ENCODE peak calls at places on chromosomes 3 and 15, in four cellular contexts. Q is transverse colon, Z is tibial nerve, Y is BE2C. A is an unnamed sample.
A peak's percentile ranks its signal among the peaks of the same experiment; 100 is the strongest.

GRCh38 chr3:111901617-111902016 is 42.6 kb downstream of the PHLDB2 start:
- DNase-seq in Q (no peak), Z (no peak), Y (no peak), A (no peak)

GRCh38 chr3:18440053-18440768 is 15.1 kb upstream of the SATB1 start:
- DNase-seq in Q (no peak), Z (no peak), Y (no peak), A (no peak)

GRCh38 chr15:73926191-73927002 is at the start of gene LOXL1:
- DNase-seq in Q (peak; percentile 63), Z (peak; percentile 50), Y (peak; percentile 75), A (peak; percentile 82)

GRCh38 chr15:84915011-84915958 is 30.8 kb downstream of the SLC28A1 start:
- DNase-seq in Q (peak; percentile 38), Z (peak; percentile 65), Y (peak; percentile 98), A (peak; percentile 80)

GRCh38 chr3:107377151-107377550 is at the start of gene CCDC54:
- DNase-seq in Q (no peak), Z (no peak), Y (no peak), A (no peak)

GRCh38 chr3:151925876-151926275 is 52.4 kb downstream of the SUCNR1 start:
- DNase-seq in Q (no peak), Z (no peak), Y (no peak), A (no peak)

GRCh38 chr3:147400111-147400510 is 6.2 kb downstream of the ZIC4 start:
- DNase-seq in Q (no peak), Z (no peak), Y (no peak), A (no peak)

GRCh38 chr3:136343873-136344281 is 93.7 kb downstream of the PCCB start:
- DNase-seq in Q (peak; percentile 91), Z (peak; percentile 76), Y (peak; percentile 91), A (peak; percentile 86)

GRCh38 chr3:135629696-135630408 is 335.7 kb upstream of the PPP2R3A start:
- DNase-seq in Q (no peak), Z (no peak), Y (no peak), A (no peak)

GRCh38 chr15:73928971-73929627 is 2.8 kb downstream of the LOXL1 start:
- DNase-seq in Q (no peak), Z (no peak), Y (no peak), A (no peak)

GRCh38 chr3:58178528-58179234 is 32.1 kb downstream of the DNASE1L3 start:
- DNase-seq in Q (peak; percentile 31), Z (no peak), Y (no peak), A (no peak)

GRCh38 chr15:59364238-59364637 is 8.4 kb downstream of the MYO1E start:
- DNase-seq in Q (no peak), Z (no peak), Y (no peak), A (no peak)

GRCh38 chr3:48919215-48920138 is 835 bp downstream of the ARIH2 start:
- DNase-seq in Q (peak; percentile 25), Z (no peak), Y (peak; percentile 45), A (no peak)

GRCh38 chr15:51251591-51251990 is 86.8 kb downstream of the CYP19A1 start:
- DNase-seq in Q (no peak), Z (no peak), Y (no peak), A (no peak)

GRCh38 chr15:95208071-95208470 is 976.7 kb downstream of the MCTP2 start:
- DNase-seq in Q (no peak), Z (no peak), Y (no peak), A (no peak)

GRCh38 chr3:36484386-36484785 is 104.1 kb downstream of the STAC start:
- DNase-seq in Q (no peak), Z (no peak), Y (no peak), A (no peak)

GRCh38 chr15:101054991-101055390 is 135.8 kb downstream of the LRRK1 start:
- DNase-seq in Q (no peak), Z (peak; percentile 0), Y (no peak), A (peak; percentile 56)

GRCh38 chr3:50258979-50259378 is 10.0 kb upstream of the SEMA3B start:
- DNase-seq in Q (no peak), Z (no peak), Y (no peak), A (no peak)

GRCh38 chr3:50259432-50260026 is 9.4 kb upstream of the SEMA3B start:
- DNase-seq in Q (no peak), Z (no peak), Y (no peak), A (no peak)

GRCh38 chr3:50256978-50257890 is 11.7 kb upstream of the SEMA3B start:
- DNase-seq in Q (peak; percentile 64), Z (no peak), Y (peak; percentile 59), A (no peak)

GRCh38 chr3:50260027-50260941 is 8.7 kb upstream of the SEMA3B start:
- DNase-seq in Q (peak; percentile 95), Z (peak; percentile 88), Y (peak; percentile 88), A (peak; percentile 91)

DNA sequence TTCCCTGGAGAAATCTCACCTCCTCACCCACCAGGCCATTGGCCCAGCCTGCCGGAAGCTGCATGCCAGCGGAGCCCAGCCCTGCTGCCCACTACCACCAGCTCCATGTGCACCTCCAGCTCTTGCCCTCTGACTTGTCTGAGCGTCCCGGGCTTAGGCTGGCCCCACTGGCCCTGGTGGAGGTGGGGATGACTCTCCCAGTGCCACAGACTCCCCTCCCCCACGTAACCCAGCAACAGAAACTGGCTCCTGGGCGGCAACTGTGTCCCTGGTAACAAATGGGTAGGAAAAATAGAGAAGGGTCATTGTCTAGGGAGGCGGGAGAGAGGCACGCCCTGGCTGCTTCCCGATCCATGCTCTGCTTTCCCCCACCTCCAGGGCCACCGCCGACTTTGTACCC is 11.0 kb upstream of the SEMA3B start:
- DNase-seq in Q (no peak), Z (no peak), Y (no peak), A (no peak)
- H3K4me1 ChIP-seq in Q (peaks cover 5% of the 10 kb centered on the region), Z (peaks cover 56% of the 10 kb centered on the region), Y (peaks cover 4% of the 10 kb centered on the region), A (peaks cover 46% of the 10 kb centered on the region)

GRCh38 chr3:195153121-195153520 is 117.8 kb downstream of the XXYLT1 start:
- DNase-seq in Q (no peak), Z (no peak), Y (peak; percentile 89), A (peak; percentile 85)

GRCh38 chr3:195150194-195151118 is 120.5 kb downstream of the XXYLT1 start:
- DNase-seq in Q (peak; percentile 61), Z (no peak), Y (peak; percentile 85), A (peak; percentile 55)

GRCh38 chr3:195151402-195151801 is 119.6 kb downstream of the XXYLT1 start:
- DNase-seq in Q (no peak), Z (no peak), Y (no peak), A (no peak)

GRCh38 chr3:195153653-195154052 is 117.3 kb downstream of the XXYLT1 start:
- DNase-seq in Q (no peak), Z (no peak), Y (no peak), A (no peak)

DNA sequence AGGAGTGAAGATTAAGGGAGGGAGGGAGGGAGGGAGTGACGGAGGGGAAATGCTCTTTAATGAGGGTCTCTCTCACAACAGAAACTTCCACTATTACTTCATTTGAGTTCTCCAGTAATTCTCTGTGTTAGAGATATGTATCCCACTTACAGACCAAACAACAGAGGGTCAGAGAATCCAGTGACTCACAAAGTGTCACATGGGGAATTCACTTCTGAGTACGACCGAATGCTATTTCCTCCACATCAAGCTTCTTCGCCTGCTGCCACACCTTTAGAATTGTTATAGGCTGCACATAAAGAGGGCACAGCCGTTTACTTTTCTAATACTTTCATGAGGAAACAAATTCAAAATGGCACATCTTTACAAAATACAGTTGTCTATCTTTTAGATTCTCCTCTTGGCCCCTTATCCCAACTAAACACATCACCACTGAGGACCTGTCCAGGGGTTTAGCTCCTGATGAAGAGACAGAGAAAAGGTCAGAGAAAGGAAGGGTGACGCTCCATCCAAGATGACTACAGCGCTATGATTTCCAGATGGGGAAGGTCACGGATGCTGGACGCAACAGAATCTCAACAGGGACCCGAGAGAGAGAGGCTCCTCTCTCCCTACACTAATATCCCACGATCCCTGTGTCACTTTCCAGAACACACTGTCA is 119.0 kb downstream of the XXYLT1 start:
- DNase-seq in Q (no peak), Z (no peak), Y (no peak), A (no peak)
- H3K4me1 ChIP-seq in Q (peaks cover 36% of the 10 kb centered on the region), Z (peaks cover 51% of the 10 kb centered on the region), Y (peaks cover 61% of the 10 kb centered on the region), A (peaks cover 33% of the 10 kb centered on the region)

GRCh38 chr3:64902117-64902516 is 214.3 kb upstream of the ADAMTS9 start:
- DNase-seq in Q (no peak), Z (no peak), Y (no peak), A (no peak)

GRCh38 chr3:64900916-64901903 is 213.4 kb upstream of the ADAMTS9 start:
- DNase-seq in Q (no peak), Z (no peak), Y (no peak), A (no peak)

GRCh38 chr3:64900220-64900619 is 212.4 kb upstream of the ADAMTS9 start:
- DNase-seq in Q (no peak), Z (no peak), Y (no peak), A (no peak)

GRCh38 chr3:64906011-64906410 is 218.2 kb upstream of the ADAMTS9 start:
- DNase-seq in Q (no peak), Z (no peak), Y (peak; percentile 34), A (no peak)

DNA sequence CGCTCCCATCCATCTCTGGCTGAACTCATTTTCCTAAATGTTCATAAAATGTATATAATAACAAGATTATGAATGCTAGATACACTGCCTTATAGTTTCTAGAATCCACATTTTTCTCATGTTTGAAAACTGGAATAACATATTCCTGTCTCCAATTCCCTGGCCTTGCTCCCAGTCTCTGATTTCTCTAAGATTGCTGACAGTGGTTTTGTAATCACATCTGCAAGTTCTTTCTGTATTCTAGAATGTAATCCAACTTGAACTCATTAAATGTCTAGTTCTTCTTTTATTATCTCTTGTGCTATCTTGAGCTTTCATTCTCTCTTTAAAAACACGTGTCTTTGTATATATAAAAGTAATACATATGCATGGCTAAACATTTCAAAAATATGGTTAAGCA is 215.2 kb upstream of the ADAMTS9 start:
- DNase-seq in Q (no peak), Z (peak; percentile 43), Y (no peak), A (no peak)
- H3K4me1 ChIP-seq in Q (no peaks in the 10 kb centered on the region), Z (peaks cover 20% of the 10 kb centered on the region), Y (peaks cover 15% of the 10 kb centered on the region), A (peaks cover 55% of the 10 kb centered on the region)

GRCh38 chr3:98887684-98888083 is 13.8 kb downstream of the DCBLD2 start:
- DNase-seq in Q (no peak), Z (no peak), Y (no peak), A (no peak)
- H3K4me1 ChIP-seq in Q (peaks cover 3% of the 10 kb centered on the region), Z (peaks cover 19% of the 10 kb centered on the region), Y (peaks cover 12% of the 10 kb centered on the region), A (peaks cover 28% of the 10 kb centered on the region)

DNA sequence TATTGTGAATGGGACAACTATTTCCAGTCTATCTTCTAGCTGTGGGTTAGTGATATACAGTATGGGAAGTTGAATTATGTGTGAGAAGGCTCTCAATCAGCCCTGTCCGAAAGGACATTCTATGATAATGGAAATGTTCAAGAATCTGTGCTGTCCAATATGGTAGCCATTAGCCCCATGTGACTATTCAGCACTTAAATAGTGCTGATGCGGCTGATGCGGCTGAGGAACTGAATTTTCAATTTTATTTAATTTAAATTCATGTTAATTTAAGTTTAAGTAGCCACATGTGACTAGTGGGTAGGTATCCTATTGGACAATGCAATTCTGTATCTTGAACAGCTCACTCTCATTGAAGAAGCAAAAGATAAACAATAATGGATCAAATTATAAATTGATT is 98.5 kb downstream of the MYLK start:
- DNase-seq in Q (no peak), Z (no peak), Y (no peak), A (no peak)
- H3K4me1 ChIP-seq in Q (peaks cover 7% of the 10 kb centered on the region), Z (no peaks in the 10 kb centered on the region), Y (peaks cover 10% of the 10 kb centered on the region), A (peaks cover 12% of the 10 kb centered on the region)

A was measured in tibial artery.